ENCODE peak calls at places on chromosomes 2 and 18, in six cellular contexts. One of them, this sample, is unnamed.

GRCh38 chr2:178066890-178067669 is 5.5 kb downstream of the PDE11A start:
- DNase-seq in fibroblast of lung: peak; percentile 54
- DNase-seq in BE2C: no peak
- DNase-seq in Karpas-422: no peak
- DNase-seq in endodermal cell: no peak
- DNase-seq in fibroblast of the aortic adventitia: no peak
- DNase-seq in this sample: no peak

GRCh38 chr2:17821080-17821479 is 4.8 kb downstream of the MSGN1 start:
- DNase-seq in fibroblast of lung: no peak
- DNase-seq in BE2C: peak; percentile 87
- DNase-seq in Karpas-422: no peak
- DNase-seq in endodermal cell: no peak
- DNase-seq in fibroblast of the aortic adventitia: no peak
- DNase-seq in this sample: no peak

GRCh38 chr2:47724221-47724981 is 58.5 kb upstream of the MSH6 start:
- DNase-seq in fibroblast of lung: peak; percentile 22
- DNase-seq in BE2C: no peak
- DNase-seq in Karpas-422: peak; percentile 97
- DNase-seq in endodermal cell: peak; percentile 51
- DNase-seq in fibroblast of the aortic adventitia: no peak
- DNase-seq in this sample: peak; percentile 1

GRCh38 chr18:62498616-62499262 is 24.1 kb upstream of the ZCCHC2 start:
- DNase-seq in fibroblast of lung: no peak
- DNase-seq in BE2C: no peak
- DNase-seq in Karpas-422: no peak
- DNase-seq in endodermal cell: no peak
- DNase-seq in fibroblast of the aortic adventitia: no peak
- DNase-seq in this sample: no peak

GRCh38 chr18:79507546-79508480 is 112.1 kb downstream of the NFATC1 start:
- DNase-seq in fibroblast of lung: peak; percentile 53
- DNase-seq in BE2C: no peak
- DNase-seq in Karpas-422: no peak
- DNase-seq in endodermal cell: no peak
- DNase-seq in fibroblast of the aortic adventitia: peak; percentile 70
- DNase-seq in this sample: no peak

GRCh38 chr2:38255211-38255610 is 121.9 kb downstream of the ATL2 start:
- DNase-seq in fibroblast of lung: no peak
- DNase-seq in BE2C: no peak
- DNase-seq in Karpas-422: no peak
- DNase-seq in endodermal cell: no peak
- DNase-seq in fibroblast of the aortic adventitia: no peak
- DNase-seq in this sample: no peak

GRCh38 chr2:170886391-170886790 is 42.7 kb upstream of the GORASP2 start:
- DNase-seq in fibroblast of lung: peak; percentile 97
- DNase-seq in BE2C: no peak
- DNase-seq in Karpas-422: no peak
- DNase-seq in endodermal cell: no peak
- DNase-seq in fibroblast of the aortic adventitia: peak; percentile 42
- DNase-seq in this sample: peak; percentile 55

GRCh38 chr2:118386636-118387302 is 298.5 kb downstream of the INSIG2 start:
- DNase-seq in fibroblast of lung: peak; percentile 80
- DNase-seq in BE2C: no peak
- DNase-seq in Karpas-422: no peak
- DNase-seq in endodermal cell: no peak
- DNase-seq in fibroblast of the aortic adventitia: peak; percentile 70
- DNase-seq in this sample: peak; percentile 72

GRCh38 chr2:72112421-72112820 is 35.2 kb downstream of the CYP26B1 start:
- DNase-seq in fibroblast of lung: peak; percentile 70
- DNase-seq in BE2C: no peak
- DNase-seq in Karpas-422: no peak
- DNase-seq in endodermal cell: no peak
- DNase-seq in fibroblast of the aortic adventitia: peak; percentile 58
- DNase-seq in this sample: peak; percentile 20

GRCh38 chr2:136670-137069 is 90.4 kb upstream of the FAM110C start:
- DNase-seq in fibroblast of lung: no peak
- DNase-seq in BE2C: no peak
- DNase-seq in Karpas-422: no peak
- DNase-seq in endodermal cell: peak; percentile 72
- DNase-seq in fibroblast of the aortic adventitia: no peak
- DNase-seq in this sample: no peak

GRCh38 chr2:138277062-138277461 is 224.5 kb upstream of the SPOPL start:
- DNase-seq in fibroblast of lung: no peak
- DNase-seq in BE2C: no peak
- DNase-seq in Karpas-422: no peak
- DNase-seq in endodermal cell: no peak
- DNase-seq in fibroblast of the aortic adventitia: no peak
- DNase-seq in this sample: no peak

GRCh38 chr2:215161301-215161829 is 22.9 kb upstream of the ABCA12 start:
- DNase-seq in fibroblast of lung: no peak
- DNase-seq in BE2C: no peak
- DNase-seq in Karpas-422: no peak
- DNase-seq in endodermal cell: peak; percentile 50
- DNase-seq in fibroblast of the aortic adventitia: no peak
- DNase-seq in this sample: no peak

GRCh38 chr2:120367649-120368048 is 21.7 kb downstream of the INHBB start:
- DNase-seq in fibroblast of lung: peak; percentile 41
- DNase-seq in BE2C: no peak
- DNase-seq in Karpas-422: no peak
- DNase-seq in endodermal cell: no peak
- DNase-seq in fibroblast of the aortic adventitia: no peak
- DNase-seq in this sample: no peak

GRCh38 chr2:127516031-127516430 is 10.3 kb downstream of the IWS1 start:
- DNase-seq in fibroblast of lung: peak; percentile 98
- DNase-seq in BE2C: no peak
- DNase-seq in Karpas-422: no peak
- DNase-seq in endodermal cell: no peak
- DNase-seq in fibroblast of the aortic adventitia: peak; percentile 97
- DNase-seq in this sample: no peak

GRCh38 chr2:113217455-113218282 is 43.9 kb downstream of the PSD4 start:
- DNase-seq in fibroblast of lung: peak; percentile 39
- DNase-seq in BE2C: no peak
- DNase-seq in Karpas-422: no peak
- DNase-seq in endodermal cell: peak; percentile 83
- DNase-seq in fibroblast of the aortic adventitia: no peak
- DNase-seq in this sample: no peak

GRCh38 chr18:25880441-25880840 is 210.0 kb downstream of the SS18 start:
- DNase-seq in fibroblast of lung: no peak
- DNase-seq in BE2C: no peak
- DNase-seq in Karpas-422: no peak
- DNase-seq in endodermal cell: no peak
- DNase-seq in fibroblast of the aortic adventitia: no peak
- DNase-seq in this sample: no peak

GRCh38 chr2:42086500-42086953 is 38.7 kb downstream of the PKDCC start:
- DNase-seq in fibroblast of lung: peak; percentile 46
- DNase-seq in BE2C: peak; percentile 67
- DNase-seq in Karpas-422: peak; percentile 85
- DNase-seq in endodermal cell: peak; percentile 82
- DNase-seq in fibroblast of the aortic adventitia: peak; percentile 83
- DNase-seq in this sample: no peak

GRCh38 chr2:20456049-20456665 is 9.3 kb downstream of the RHOB start:
- DNase-seq in fibroblast of lung: peak; percentile 27
- DNase-seq in BE2C: no peak
- DNase-seq in Karpas-422: peak; percentile 22
- DNase-seq in endodermal cell: peak; percentile 23
- DNase-seq in fibroblast of the aortic adventitia: no peak
- DNase-seq in this sample: no peak

GRCh38 chr2:76316691-76317090 is 606.0 kb upstream of the GCFC2 start:
- DNase-seq in fibroblast of lung: no peak
- DNase-seq in BE2C: no peak
- DNase-seq in Karpas-422: no peak
- DNase-seq in endodermal cell: no peak
- DNase-seq in fibroblast of the aortic adventitia: no peak
- DNase-seq in this sample: no peak

GRCh38 chr18:9240270-9240669 is 94.3 kb upstream of the TWSG1 start:
- DNase-seq in fibroblast of lung: no peak
- DNase-seq in BE2C: no peak
- DNase-seq in Karpas-422: no peak
- DNase-seq in endodermal cell: no peak
- DNase-seq in fibroblast of the aortic adventitia: no peak
- DNase-seq in this sample: no peak

GRCh38 chr2:148007219-148007900 is 13.2 kb downstream of the ORC4 start:
- DNase-seq in fibroblast of lung: no peak
- DNase-seq in BE2C: no peak
- DNase-seq in Karpas-422: no peak
- DNase-seq in endodermal cell: no peak
- DNase-seq in fibroblast of the aortic adventitia: no peak
- DNase-seq in this sample: no peak

GRCh38 chr2:40592223-40592622 is 140.3 kb upstream of the SLC8A1 start:
- DNase-seq in fibroblast of lung: no peak
- DNase-seq in BE2C: no peak
- DNase-seq in Karpas-422: no peak
- DNase-seq in endodermal cell: no peak
- DNase-seq in fibroblast of the aortic adventitia: no peak
- DNase-seq in this sample: no peak

GRCh38 chr2:212926948-212927347 is 224.5 kb downstream of the IKZF2 start:
- DNase-seq in fibroblast of lung: no peak
- DNase-seq in BE2C: no peak
- DNase-seq in Karpas-422: no peak
- DNase-seq in endodermal cell: no peak
- DNase-seq in fibroblast of the aortic adventitia: peak; percentile 44
- DNase-seq in this sample: no peak

GRCh38 chr2:17043173-17043572 is 377.5 kb upstream of the CYRIA start:
- DNase-seq in fibroblast of lung: peak; percentile 79
- DNase-seq in BE2C: no peak
- DNase-seq in Karpas-422: no peak
- DNase-seq in endodermal cell: no peak
- DNase-seq in fibroblast of the aortic adventitia: peak; percentile 24
- DNase-seq in this sample: peak; percentile 37

DNA sequence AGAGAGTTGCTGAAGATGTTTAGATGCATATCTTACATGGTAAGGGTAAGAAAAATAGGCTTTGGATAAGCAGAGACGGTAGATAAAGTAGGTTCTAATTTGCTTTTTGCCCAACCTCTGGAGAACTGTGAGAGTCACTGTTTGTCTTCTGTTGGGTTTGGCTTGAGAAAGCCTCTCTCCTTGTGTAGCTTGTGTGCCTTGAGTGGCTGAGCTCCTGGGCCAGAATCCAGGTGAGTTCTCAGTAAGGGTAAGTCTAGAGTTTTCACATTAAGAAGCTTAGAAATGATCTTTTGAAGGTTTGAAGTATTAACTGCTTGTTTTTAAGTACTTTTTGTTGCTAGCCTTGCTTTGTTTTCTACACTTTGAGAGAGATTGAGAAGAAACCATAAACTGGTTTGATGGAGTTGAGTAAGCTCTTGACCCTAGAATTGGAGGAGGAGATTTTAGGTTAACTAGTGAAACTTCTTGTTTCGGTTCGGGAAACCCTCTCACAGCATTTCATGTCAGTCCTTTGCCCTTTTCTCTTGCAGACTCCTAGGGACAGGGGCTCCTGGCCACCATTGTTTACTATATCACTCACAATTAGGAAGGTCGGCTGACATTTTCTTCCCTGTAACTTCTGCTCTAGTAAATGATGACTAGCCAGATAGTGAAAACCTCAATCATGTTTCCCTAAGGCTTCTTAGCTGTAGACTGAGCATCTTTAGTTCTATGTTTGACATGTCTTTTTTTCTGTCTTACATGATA is 26.0 kb downstream of the MAP4K4 start:
- DNase-seq in fibroblast of lung: no peak
- DNase-seq in BE2C: no peak
- DNase-seq in Karpas-422: no peak
- DNase-seq in endodermal cell: no peak
- DNase-seq in fibroblast of the aortic adventitia: no peak
- DNase-seq in this sample: no peak
- H3K4me3 ChIP-seq in fibroblast of lung: no peak overlapping the region
- H3K4me3 ChIP-seq in BE2C: no peak overlapping the region
- H3K4me3 ChIP-seq in Karpas-422: no peak overlapping the region
- H3K4me3 ChIP-seq in endodermal cell: no peak overlapping the region
- H3K4me3 ChIP-seq in fibroblast of the aortic adventitia: no peak overlapping the region
- H3K4me3 ChIP-seq in this sample: no peak overlapping the region

DNA sequence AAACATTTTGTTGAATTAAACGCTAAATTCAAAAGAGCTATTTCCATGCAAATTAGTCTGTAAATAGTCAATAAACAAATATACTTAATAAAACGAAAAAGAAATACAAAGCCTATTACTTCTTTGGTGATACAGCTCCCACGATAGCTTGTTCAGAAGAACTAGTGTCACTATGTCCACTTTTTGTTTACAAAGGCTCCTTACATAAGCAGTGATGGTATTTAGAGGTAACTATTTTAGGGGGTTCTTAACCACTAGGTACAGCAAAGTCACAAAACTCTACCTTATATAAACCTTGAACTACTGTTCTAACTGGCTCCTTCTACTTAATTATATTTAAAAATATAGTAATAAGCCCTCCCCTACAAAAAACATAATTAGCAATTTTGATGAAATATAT is 21.9 kb downstream of the ALS2 start:
- DNase-seq in fibroblast of lung: no peak
- DNase-seq in BE2C: no peak
- DNase-seq in Karpas-422: no peak
- DNase-seq in endodermal cell: no peak
- DNase-seq in fibroblast of the aortic adventitia: no peak
- DNase-seq in this sample: no peak
- H3K4me3 ChIP-seq in fibroblast of lung: no peak overlapping the region
- H3K4me3 ChIP-seq in BE2C: no peak overlapping the region
- H3K4me3 ChIP-seq in Karpas-422: no peak overlapping the region
- H3K4me3 ChIP-seq in endodermal cell: no peak overlapping the region
- H3K4me3 ChIP-seq in fibroblast of the aortic adventitia: no peak overlapping the region
- H3K4me3 ChIP-seq in this sample: no peak overlapping the region

DNA sequence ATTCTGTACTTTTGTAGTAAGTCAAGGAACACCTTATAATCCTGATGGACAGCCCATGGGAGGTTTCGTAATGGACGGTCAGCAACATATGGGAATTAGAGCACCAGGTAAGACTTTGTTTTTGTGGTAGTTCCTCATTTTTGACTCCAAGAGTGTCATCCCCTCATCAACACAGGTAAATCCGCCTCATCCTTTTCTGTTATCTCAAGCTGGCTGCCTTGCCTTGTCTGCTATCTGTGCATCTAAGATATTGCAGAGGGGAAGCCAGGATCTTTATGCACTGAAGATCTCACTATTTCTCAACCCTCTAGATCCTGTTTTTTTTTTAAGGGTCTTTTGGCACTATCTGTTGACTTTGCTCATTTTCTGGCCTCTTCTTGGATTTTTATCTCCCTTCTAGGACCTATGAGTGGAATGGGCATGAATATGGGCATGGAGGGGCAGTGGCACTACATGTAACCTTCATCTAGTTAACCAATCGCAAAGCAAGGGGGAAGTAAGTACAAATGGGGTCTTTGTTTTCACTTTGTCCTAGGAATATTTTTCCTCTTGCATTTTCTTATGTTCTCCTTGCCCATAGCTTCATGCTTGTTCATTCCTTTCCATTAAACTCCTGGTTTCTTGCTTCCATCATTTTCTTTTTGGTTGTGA is 133.8 kb downstream of the MEIS1 start:
- DNase-seq in fibroblast of lung: no peak
- DNase-seq in BE2C: no peak
- DNase-seq in Karpas-422: peak; percentile 72
- DNase-seq in endodermal cell: no peak
- DNase-seq in fibroblast of the aortic adventitia: no peak
- DNase-seq in this sample: no peak
- H3K4me3 ChIP-seq in fibroblast of lung: no peak overlapping the region
- H3K4me3 ChIP-seq in BE2C: no peak overlapping the region
- H3K4me3 ChIP-seq in Karpas-422: peak overlapping the region; percentile 54
- H3K4me3 ChIP-seq in endodermal cell: no peak overlapping the region
- H3K4me3 ChIP-seq in fibroblast of the aortic adventitia: no peak overlapping the region
- H3K4me3 ChIP-seq in this sample: no peak overlapping the region

DNA sequence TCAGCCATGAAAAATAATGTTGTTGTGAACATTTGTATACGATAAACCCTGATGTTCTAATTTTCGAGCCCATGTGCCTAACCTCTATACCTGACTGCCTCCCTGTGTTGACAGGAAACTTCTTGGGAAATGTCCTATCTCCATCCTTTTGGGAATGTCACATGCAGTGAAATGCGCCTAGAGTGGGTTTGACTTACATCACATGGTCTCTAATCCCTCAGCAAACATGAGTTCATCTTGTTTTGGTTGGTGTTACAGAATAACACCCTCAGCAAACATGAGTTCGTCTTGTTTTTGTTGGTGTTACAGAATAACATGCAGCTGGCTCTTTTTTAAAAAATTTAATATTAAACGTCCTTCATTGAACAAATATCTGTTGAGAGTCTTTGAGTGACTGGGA is 4.3 kb upstream of the UGT1A6 start:
- DNase-seq in fibroblast of lung: no peak
- DNase-seq in BE2C: no peak
- DNase-seq in Karpas-422: peak; percentile 38
- DNase-seq in endodermal cell: no peak
- DNase-seq in fibroblast of the aortic adventitia: no peak
- DNase-seq in this sample: no peak
- H3K4me3 ChIP-seq in fibroblast of lung: no peak overlapping the region
- H3K4me3 ChIP-seq in BE2C: no peak overlapping the region
- H3K4me3 ChIP-seq in Karpas-422: no peak overlapping the region
- H3K4me3 ChIP-seq in endodermal cell: no peak overlapping the region
- H3K4me3 ChIP-seq in fibroblast of the aortic adventitia: no peak overlapping the region
- H3K4me3 ChIP-seq in this sample: no peak overlapping the region

This sample was measured in skeletal muscle cell.